ENCODE peak calls at places on chromosomes 4 and X, in seven cellular contexts. I, U, H, X, C, Y and P are unnamed samples.

GRCh38 chrX:53319614-53320542 is 38.5 kb upstream of the IQSEC2 start:
- DNase-seq in X (no peak), C (no peak), U (peak; percentile 24), I (no peak), H (no peak), Y (no peak), P (no peak)

GRCh38 chr4:74920704-74921103 is 12.2 kb upstream of the PARM1 start:
- DNase-seq in X (no peak), I (no peak), C (no peak), Y (no peak), H (no peak), U (no peak), P (no peak)

GRCh38 chrX:3271485-3272186 is 74.8 kb downstream of the MXRA5 start:
- DNase-seq in H (peak; percentile 56), I (no peak), U (no peak), Y (no peak), C (no peak), X (no peak), P (no peak)

GRCh38 chr4:13920901-13921300 is 293.4 kb upstream of the BOD1L1 start:
- DNase-seq in I (no peak), Y (no peak), U (peak; percentile 16), X (no peak), C (peak; percentile 20), H (peak; percentile 100), P (no peak)

GRCh38 chr4:63764400-63764799 is 644.9 kb downstream of the TECRL start:
- DNase-seq in H (no peak), C (no peak), I (no peak), U (no peak), X (no peak), Y (no peak), P (no peak)

GRCh38 chr4:177228599-177228998 is 81.1 kb upstream of the NEIL3 start:
- DNase-seq in C (no peak), X (no peak), U (no peak), Y (no peak), I (no peak), H (no peak), P (no peak)

GRCh38 chr4:22778547-22779163 is 85.9 kb downstream of the GBA3 start:
- DNase-seq in H (no peak), Y (no peak), I (no peak), C (no peak), X (no peak), U (no peak), P (no peak)

GRCh38 chrX:153921511-153922285 is 4.4 kb downstream of the ARHGAP4 start:
- DNase-seq in H (no peak), U (no peak), I (no peak), Y (no peak), X (no peak), C (no peak), P (no peak)

GRCh38 chrX:153478746-153479145 is 8.4 kb upstream of the HAUS7 start:
- DNase-seq in I (no peak), X (no peak), U (no peak), H (no peak), C (no peak), Y (no peak), P (no peak)

GRCh38 chr4:152680988-152681731 is 1.4 kb upstream of the TMEM154 start:
- DNase-seq in H (peak; percentile 88), I (no peak), C (no peak), Y (no peak), X (no peak), U (no peak), P (no peak)

GRCh38 chrX:97389761-97390192 is 506.1 kb downstream of the RPA4 start:
- DNase-seq in H (peak; percentile 69), U (no peak), C (no peak), X (no peak), I (no peak), Y (no peak), P (no peak)

GRCh38 chr4:80731436-80731835 is 299.1 kb upstream of the BMP3 start:
- DNase-seq in Y (no peak), X (no peak), H (no peak), C (no peak), U (no peak), I (no peak), P (no peak)

GRCh38 chrX:123976671-123977316 is 15.3 kb downstream of the STAG2 start:
- DNase-seq in I (no peak), X (no peak), H (no peak), U (no peak), Y (no peak), C (no peak), P (no peak)

GRCh38 chrX:15915959-15916703 is 61.5 kb upstream of the AP1S2 start:
- DNase-seq in I (no peak), X (no peak), U (no peak), H (no peak), Y (no peak), C (no peak), P (no peak)

GRCh38 chrX:155406429-155406828 is 24.5 kb downstream of the F8A2 start:
- DNase-seq in C (no peak), U (no peak), Y (no peak), I (no peak), H (no peak), X (no peak), P (no peak)

GRCh38 chr4:126221717-126222116 is 907.0 kb downstream of the FAT4 start:
- DNase-seq in I (no peak), U (no peak), H (no peak), X (no peak), C (no peak), Y (no peak), P (no peak)

GRCh38 chr4:165971941-165972340 is 98.9 kb downstream of the TLL1 start:
- DNase-seq in X (no peak), C (no peak), Y (no peak), I (no peak), U (no peak), H (peak; percentile 51), P (no peak)

GRCh38 chr4:1938027-1938426 is 66.8 kb downstream of the NSD2 start:
- DNase-seq in U (no peak), C (no peak), Y (no peak), X (no peak), H (no peak), I (no peak), P (no peak)

GRCh38 chr4:158938462-158939044 is 164.3 kb upstream of the RAPGEF2 start:
- DNase-seq in U (no peak), H (no peak), X (no peak), I (no peak), C (no peak), Y (no peak), P (no peak)

GRCh38 chrX:16786791-16787735 is 797 bp downstream of the TXLNG start:
- DNase-seq in Y (no peak), H (no peak), X (peak; percentile 22), U (peak; percentile 35), C (no peak), I (no peak), P (peak; percentile 21)

GRCh38 chr4:146520894-146521542 is 722 bp downstream of the SLC10A7 start:
- DNase-seq in H (no peak), Y (peak; percentile 46), C (peak; percentile 67), X (no peak), I (no peak), U (no peak), P (no peak)

GRCh38 chr4:111941957-111942356 is 203.3 kb upstream of the FAM241A start:
- DNase-seq in X (no peak), C (no peak), Y (no peak), U (no peak), H (no peak), I (no peak), P (no peak)

GRCh38 chr4:111933703-111934102 is 211.6 kb upstream of the FAM241A start:
- DNase-seq in Y (no peak), H (no peak), X (no peak), C (no peak), I (no peak), U (no peak), P (no peak)

GRCh38 chr4:111934294-111934693 is 211.0 kb upstream of the FAM241A start:
- DNase-seq in Y (no peak), H (no peak), U (no peak), X (no peak), C (no peak), I (no peak), P (no peak)

DNA sequence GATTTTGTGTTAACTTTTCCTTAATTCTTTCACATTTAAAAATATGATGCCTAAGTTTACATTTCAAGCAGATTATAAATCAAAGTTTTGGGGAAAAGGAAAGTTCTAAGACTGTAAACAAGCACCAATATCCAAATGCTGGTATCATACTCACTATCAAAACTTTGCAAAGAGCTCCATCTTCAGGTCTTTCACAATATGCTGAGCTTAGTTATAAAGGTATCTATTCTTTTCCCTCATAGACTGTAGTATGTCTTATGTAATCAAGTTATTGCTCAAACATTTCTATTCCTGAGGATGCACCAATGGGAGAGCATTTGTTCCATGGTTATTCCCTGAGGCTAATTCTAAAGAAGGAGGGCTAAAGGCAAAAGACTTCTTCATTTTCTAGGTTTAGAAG is 207.9 kb upstream of the FAM241A start:
- DNase-seq in U (no peak), Y (no peak), H (no peak), X (no peak), I (no peak), C (no peak), P (no peak)
- TF ChIP-seq CTCF in U (no peak), Y (no peak), H (peak; percentile 36), X (peak; percentile 21), I (no peak), C (no peak), P (no peak)

DNA sequence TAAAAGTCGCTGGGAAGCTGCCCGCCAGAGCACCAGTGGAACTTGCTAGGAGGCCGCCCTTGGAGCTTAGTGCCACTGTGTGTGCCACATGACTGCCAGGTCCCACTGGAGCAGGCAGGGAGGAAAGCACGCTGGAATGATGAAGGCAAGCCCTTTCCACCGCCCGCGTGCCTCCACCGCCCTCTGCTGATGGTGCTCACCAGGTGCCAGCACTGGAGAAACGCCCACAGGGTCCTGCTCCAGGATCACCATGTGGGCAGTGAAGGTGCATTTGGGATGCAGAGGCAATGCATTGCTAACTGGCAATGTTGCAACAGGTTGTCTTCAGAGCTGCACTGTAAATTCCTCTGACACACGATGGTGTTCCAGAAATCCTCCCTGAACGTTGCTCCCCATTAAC is 76.3 kb downstream of the SHROOM2 start:
- DNase-seq in X (no peak), Y (no peak), C (no peak), U (no peak), I (no peak), H (no peak), P (no peak)
- TF ChIP-seq CTCF in X (no peak), Y (no peak), C (no peak), U (no peak), I (no peak), H (no peak), P (no peak)

GRCh38 chrX:38664285-38664684 is 102.9 kb downstream of the TSPAN7 start:
- DNase-seq in U (no peak), C (peak; percentile 28), X (no peak), I (no peak), H (peak; percentile 4), Y (no peak), P (no peak)
- TF ChIP-seq CTCF in U (peak; percentile 37), C (peak; percentile 44), X (no peak), I (peak; percentile 22), H (peak; percentile 45), Y (no peak), P (no peak)

GRCh38 chr4:98377626-98378025 is 116.4 kb downstream of the RAP1GDS1 start:
- DNase-seq in U (no peak), H (no peak), C (no peak), X (no peak), Y (no peak), I (no peak), P (no peak)

GRCh38 chr4:98383431-98384106 is 122.4 kb downstream of the RAP1GDS1 start:
- DNase-seq in X (no peak), U (no peak), C (no peak), H (no peak), I (no peak), Y (no peak), P (no peak)

GRCh38 chr4:98381306-98381705 is 120.1 kb downstream of the RAP1GDS1 start:
- DNase-seq in X (no peak), Y (no peak), U (no peak), H (no peak), C (no peak), I (no peak), P (no peak)
- TF ChIP-seq CTCF in X (no peak), Y (no peak), U (no peak), H (no peak), C (no peak), I (no peak), P (no peak)